ENCODE peak calls at places on chromosomes 12 and 14, in six cellular contexts. T, F, D, H, Z and N are unnamed samples.
A peak's percentile ranks its signal among the peaks of the same experiment; 100 is the strongest.

GRCh38 chr14:69880851-69881250 is 1.6 kb downstream of the SMOC1 start:
- DNase-seq in H (no peak), Z (no peak), D (no peak), T (no peak), F (no peak), N (no peak)

GRCh38 chr12:129607293-129607692 is 296.5 kb downstream of the TMEM132D start:
- DNase-seq in D (no peak), H (no peak), Z (no peak), T (no peak), F (no peak), N (no peak)

GRCh38 chr12:92717202-92717601 is 14.4 kb downstream of the PLEKHG7 start:
- DNase-seq in T (no peak), F (peak; percentile 64), Z (no peak), D (no peak), H (peak; percentile 24), N (peak; percentile 90)

GRCh38 chr12:2395352-2395977 is 342.7 kb downstream of the CACNA1C start:
- DNase-seq in D (peak; percentile 29), F (peak; percentile 38), Z (no peak), T (peak; percentile 52), H (peak; percentile 49), N (peak; percentile 48)

GRCh38 chr14:86372402-86372801 is 842.5 kb downstream of the FLRT2 start:
- DNase-seq in F (no peak), D (no peak), H (no peak), Z (no peak), T (no peak), N (no peak)

GRCh38 chr12:39230086-39230485 is 212.8 kb downstream of the KIF21A start:
- DNase-seq in Z (no peak), H (no peak), T (no peak), F (peak; percentile 26), D (no peak), N (no peak)

GRCh38 chr12:62621239-62621638 is 154.6 kb downstream of the MON2 start:
- DNase-seq in H (no peak), F (no peak), D (no peak), Z (no peak), T (no peak), N (no peak)

GRCh38 chr12:25187781-25188180 is 7.2 kb downstream of the DNAI7 start:
- DNase-seq in Z (no peak), H (no peak), F (no peak), T (no peak), D (no peak), N (no peak)

GRCh38 chr14:100308112-100308792 is 2.0 kb upstream of the SLC25A29 start:
- DNase-seq in Z (no peak), F (no peak), D (no peak), T (peak; percentile 30), H (no peak), N (no peak)

GRCh38 chr12:116876151-116876869 is 4.9 kb downstream of the HRK start:
- DNase-seq in Z (no peak), H (no peak), T (no peak), D (no peak), F (no peak), N (no peak)

GRCh38 chr14:89352976-89353817 is 63.8 kb downstream of the FOXN3 start:
- DNase-seq in H (no peak), T (no peak), F (no peak), Z (no peak), D (no peak), N (no peak)

GRCh38 chr14:87712386-87713113 is 280.4 kb downstream of the GALC start:
- DNase-seq in D (no peak), T (no peak), H (no peak), Z (no peak), F (no peak), N (no peak)

GRCh38 chr12:23862746-23863145 is 86.7 kb downstream of the SOX5 start:
- DNase-seq in T (no peak), Z (no peak), H (no peak), F (no peak), D (no peak), N (no peak)

GRCh38 chr12:56633465-56634241 is 3.5 kb upstream of the BAZ2A start:
- DNase-seq in H (no peak), F (no peak), D (no peak), T (no peak), Z (no peak), N (no peak)

GRCh38 chr12:66698558-66698957 is 19.7 kb upstream of the GRIP1 start:
- DNase-seq in T (no peak), F (no peak), Z (no peak), D (no peak), H (no peak), N (no peak)

GRCh38 chr12:26696613-26697092 is 136.3 kb downstream of the ITPR2 start:
- DNase-seq in T (no peak), D (no peak), H (peak; percentile 22), Z (no peak), F (peak; percentile 80), N (no peak)

GRCh38 chr12:51419473-51420228 is 5.0 kb upstream of the SLC4A8 start:
- DNase-seq in H (peak; percentile 25), F (no peak), D (no peak), Z (no peak), T (peak; percentile 25), N (no peak)
- TF ChIP-seq CTCF in H (peak; percentile 26), F (no peak), D (no peak), Z (no peak), T (no peak), N (peak; percentile 1)

GRCh38 chr12:48863296-48863695 is 2.4 kb downstream of the RND1 start:
- DNase-seq in H (no peak), T (no peak), Z (no peak), D (no peak), F (no peak), N (no peak)
- H3K4me3 ChIP-seq in H (no peak overlapping the region), T (peak overlapping the region; percentile 68), Z (no peak overlapping the region), D (no peak overlapping the region), F (no peak overlapping the region), N (no peak overlapping the region)

GRCh38 chr12:52275686-52276085 is 1.2 kb downstream of the KRT86 start:
- DNase-seq in Z (no peak), F (no peak), D (no peak), T (no peak), H (no peak), N (no peak)
- TF ChIP-seq MYC in Z (no peak), F (no peak), D (no peak), T (no peak), H (no peak), N (no peak)

DNA sequence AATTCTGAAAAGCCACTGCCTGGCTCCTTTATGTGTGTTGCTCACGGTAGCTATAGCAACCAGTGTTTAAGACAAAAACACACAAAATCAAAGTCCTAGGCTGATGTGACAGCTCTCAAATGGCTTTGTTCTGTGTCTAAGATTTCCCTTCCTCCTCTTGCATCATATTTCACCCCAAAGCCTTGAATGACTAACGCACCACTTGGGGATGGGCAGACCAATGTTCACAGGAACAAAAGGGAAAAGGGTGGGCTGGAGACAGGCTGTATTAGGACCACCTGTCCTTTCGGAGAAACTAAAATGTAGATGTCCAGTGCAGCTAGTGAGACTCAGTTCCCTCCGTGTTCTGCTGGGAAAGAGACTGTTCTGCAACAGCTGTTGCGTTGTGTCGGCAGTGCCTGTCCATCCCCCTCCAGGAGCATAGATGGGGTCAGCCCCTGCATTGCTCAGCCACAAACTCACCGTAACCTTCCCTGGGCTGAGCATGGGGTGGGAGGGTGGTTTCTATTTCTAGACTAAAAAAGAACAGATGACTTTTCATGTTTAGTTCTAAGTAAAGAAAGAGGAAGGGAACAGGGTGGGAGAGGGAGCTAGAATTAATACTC is 26.8 kb upstream of the DAAM1 start:
- DNase-seq in H (no peak), F (peak; percentile 37), D (peak; percentile 94), T (peak; percentile 27), Z (no peak), N (peak; percentile 55)
- TF ChIP-seq CTCF in H (no peak), F (no peak), D (no peak), T (no peak), Z (no peak), N (no peak)